ENCODE peak calls at places on chromosomes 6 and 20, in six cellular contexts. N is spleen, P is ovary, D is tibial nerve, S is endothelial cell of umbilical vein, V is breast epithelium. T is an unnamed sample. For H3K9me3, the result is how much of the 10 kb centered on the place peaks cover.

GRCh38 chr6:24054388-24054787 is 71.6 kb upstream of the NRSN1 start:
- DNase-seq in N (no peak), P (no peak), D (no peak), S (no peak), V (no peak), T (no peak)

GRCh38 chr20:19935842-19936241 is 81.3 kb upstream of the NAA20 start:
- DNase-seq in N (no peak), P (no peak), D (no peak), S (no peak), V (peak), T (no peak)

GRCh38 chr6:152595507-152595906 is 41.7 kb downstream of the SYNE1 start:
- DNase-seq in N (no peak), P (no peak), D (no peak), S (peak), V (no peak), T (no peak)

GRCh38 chr6:101830501-101831031 is 437.1 kb downstream of the GRIK2 start:
- DNase-seq in N (no peak), P (no peak), D (no peak), S (no peak), V (no peak), T (no peak)

GRCh38 chr6:117253785-117254184 is 11.6 kb upstream of the VGLL2 start:
- DNase-seq in N (no peak), P (no peak), D (no peak), S (no peak), V (no peak), T (no peak)

GRCh38 chr6:84333827-84334226 is 106.4 kb upstream of the CEP162 start:
- DNase-seq in N (no peak), P (no peak), D (no peak), S (no peak), V (no peak), T (no peak)

GRCh38 chr6:163943647-163944395 is 529.3 kb downstream of the QKI start:
- DNase-seq in N (peak), P (no peak), D (no peak), S (no peak), V (no peak), T (peak)

GRCh38 chr20:6075428-6076219 is 21.8 kb upstream of the LRRN4 start:
- DNase-seq in N (no peak), P (peak), D (no peak), S (no peak), V (no peak), T (no peak)

GRCh38 chr6:154408906-154409500 is 52.4 kb upstream of the IPCEF1 start:
- DNase-seq in N (no peak), P (no peak), D (no peak), S (peak), V (no peak), T (no peak)

GRCh38 chr6:39037082-39037487 is 11.5 kb upstream of the GLP1R start:
- DNase-seq in N (no peak), P (no peak), D (no peak), S (no peak), V (no peak), T (no peak)

GRCh38 chr6:157272866-157273755 is 50.2 kb downstream of the TMEM242 start:
- DNase-seq in N (peak), P (no peak), D (peak), S (no peak), V (no peak), T (peak)

GRCh38 chr6:134078166-134078565 is 25.7 kb upstream of the SLC2A12 start:
- DNase-seq in N (no peak), P (no peak), D (no peak), S (no peak), V (no peak), T (no peak)

GRCh38 chr20:39070484-39071231 is 108.5 kb downstream of the DHX35 start:
- DNase-seq in N (no peak), P (no peak), D (no peak), S (peak), V (no peak), T (no peak)

GRCh38 chr20:21396921-21397340 is 395 bp downstream of the NKX2-4 start:
- DNase-seq in N (no peak), P (peak), D (no peak), S (no peak), V (no peak), T (no peak)

GRCh38 chr6:2915150-2915549 is 12.0 kb upstream of the SERPINB9 start:
- DNase-seq in N (no peak), P (no peak), D (no peak), S (no peak), V (no peak), T (no peak)

GRCh38 chr6:1313364-1313754 is 1.5 kb downstream of the FOXQ1 start:
- DNase-seq in N (no peak), P (no peak), D (no peak), S (no peak), V (no peak), T (no peak)

GRCh38 chr20:46251211-46251673 is 57.1 kb downstream of the CDH22 start:
- DNase-seq in N (no peak), P (no peak), D (no peak), S (no peak), V (no peak), T (no peak)

GRCh38 chr20:53580376-53581111 is 13.1 kb downstream of the ZNF217 start:
- DNase-seq in N (no peak), P (no peak), D (no peak), S (no peak), V (peak), T (no peak)

GRCh38 chr6:108588586-108588985 is 27.9 kb downstream of the FOXO3 start:
- DNase-seq in N (no peak), P (no peak), D (no peak), S (peak), V (no peak), T (no peak)

GRCh38 chr6:123901441-123901840 is 97.8 kb downstream of the NKAIN2 start:
- DNase-seq in N (no peak), P (no peak), D (no peak), S (peak), V (no peak), T (no peak)

GRCh38 chr6:31864818-31865204 is 2.2 kb upstream of the NEU1 start:
- DNase-seq in N (no peak), P (no peak), D (no peak), S (no peak), V (no peak), T (no peak)

GRCh38 chr6:12608016-12608860 is 108.3 kb upstream of the PHACTR1 start:
- DNase-seq in N (no peak), P (no peak), D (no peak), S (peak), V (no peak), T (no peak)

GRCh38 chr6:147195987-147196386 is 8.2 kb upstream of the STXBP5 start:
- DNase-seq in N (no peak), P (no peak), D (no peak), S (no peak), V (no peak), T (no peak)

GRCh38 chr6:53461041-53461656 is 83.8 kb downstream of the GCLC start:
- DNase-seq in N (no peak), P (no peak), D (no peak), S (no peak), V (no peak), T (no peak)

GRCh38 chr6:141484726-141485125 is 648.0 kb upstream of the GJE1 start:
- DNase-seq in N (no peak), P (no peak), D (no peak), S (no peak), V (no peak), T (no peak)

GRCh38 chr6:139250296-139251274 is 41.2 kb downstream of the TXLNB start:
- DNase-seq in N (peak), P (peak), D (peak), S (peak), V (no peak), T (no peak)

GRCh38 chr6:144931172-144932035 is 646.3 kb downstream of the UTRN start:
- DNase-seq in N (no peak), P (no peak), D (peak), S (peak), V (no peak), T (no peak)

GRCh38 chr6:17845598-17845997 is 138.9 kb upstream of the NUP153 start:
- DNase-seq in N (no peak), P (no peak), D (no peak), S (no peak), V (no peak), T (no peak)

GRCh38 chr6:124901105-124901504 is 61.1 kb upstream of the RNF217 start:
- DNase-seq in N (no peak), P (no peak), D (no peak), S (no peak), V (no peak), T (no peak)

GRCh38 chr6:73460044-73460443 is 1.5 kb upstream of the MTO1 start:
- DNase-seq in N (no peak), P (no peak), D (no peak), S (no peak), V (no peak), T (no peak)

GRCh38 chr6:73739097-73739496 is 43.1 kb downstream of the CD109 start:
- DNase-seq in N (no peak), P (no peak), D (no peak), S (peak), V (no peak), T (no peak)

GRCh38 chr6:52503853-52504777 is 72.7 kb downstream of the TRAM2 start:
- DNase-seq in N (peak), P (no peak), D (peak), S (peak), V (peak), T (no peak)

GRCh38 chr6:139164001-139164400 is 29.1 kb downstream of the HECA start:
- DNase-seq in N (no peak), P (no peak), D (no peak), S (no peak), V (no peak), T (no peak)

GRCh38 chr20:51360451-51361230 is 181.9 kb downstream of the NFATC2 start:
- DNase-seq in N (peak), P (no peak), D (no peak), S (peak), V (no peak), T (no peak)

GRCh38 chr20:32727663-32728062 is 15.6 kb downstream of the COMMD7 start:
- DNase-seq in N (no peak), P (no peak), D (no peak), S (no peak), V (no peak), T (no peak)

GRCh38 chr20:22341508-22341907 is 242.9 kb downstream of the FOXA2 start:
- DNase-seq in N (no peak), P (no peak), D (no peak), S (no peak), V (no peak), T (no peak)

GRCh38 chr6:2978923-2979322 is 7.6 kb upstream of the SERPINB6 start:
- DNase-seq in N (no peak), P (no peak), D (no peak), S (no peak), V (no peak), T (no peak)

GRCh38 chr6:169669147-169669546 is 32.7 kb downstream of the WDR27 start:
- DNase-seq in N (no peak), P (no peak), D (no peak), S (peak), V (no peak), T (no peak)

GRCh38 chr6:139153876-139154275 is 19.0 kb downstream of the HECA start:
- DNase-seq in N (no peak), P (no peak), D (no peak), S (no peak), V (no peak), T (no peak)

DNA sequence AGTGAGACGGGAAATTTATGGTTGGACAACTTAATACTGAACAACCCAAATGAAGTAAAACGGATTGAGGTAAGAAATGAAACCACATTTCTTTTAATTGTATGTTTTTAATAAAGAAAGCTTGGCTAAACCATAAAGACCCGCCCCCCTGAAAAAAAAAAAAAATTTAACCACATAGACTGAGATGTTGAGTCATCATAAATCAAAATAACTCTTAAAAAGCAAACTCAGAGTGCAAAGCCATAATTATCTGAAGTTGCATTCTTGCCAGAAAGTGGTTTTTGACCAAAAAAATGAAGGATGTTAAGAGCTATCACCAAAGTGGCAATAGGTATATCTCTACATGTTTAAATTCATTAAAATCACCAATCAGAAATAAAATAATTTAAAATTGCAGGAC is 101.8 kb upstream of the COL21A1 start:
- DNase-seq in N (no peak), P (no peak), D (no peak), S (no peak), V (no peak), T (no peak)
- H3K4me3 ChIP-seq in N (no peak), P (no peak), D (no peak), S (no peak), V (no peak), T (no peak)

GRCh38 chr6:28218312-28219248 is 6.5 kb upstream of the ZSCAN9 start:
- DNase-seq in N (peak), P (peak), D (peak), S (peak), V (peak), T (no peak)
- TF ChIP-seq POLR2A in N (no peak), P (no peak), D (no peak), S (no peak), V (no peak), T (no peak)

DNA sequence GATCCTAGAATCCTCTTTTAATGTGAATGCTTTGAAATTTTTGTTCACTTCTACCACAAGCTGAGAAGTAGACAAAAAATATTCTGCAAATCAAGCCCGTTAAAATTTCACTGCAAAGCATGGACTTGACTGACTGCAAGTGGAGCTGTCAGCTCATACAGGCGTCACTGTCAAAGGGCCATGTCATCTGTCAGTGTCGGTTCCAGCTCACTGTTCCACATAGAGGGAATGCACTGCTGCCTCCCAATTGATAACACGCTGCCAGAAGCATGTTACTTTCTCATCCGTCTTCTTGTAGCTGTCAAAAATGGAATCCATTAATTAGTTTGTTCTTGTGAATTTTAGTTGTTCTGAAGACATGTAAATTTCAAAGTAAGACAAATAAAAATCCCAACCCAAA is 50.4 kb upstream of the FBXL4 start:
- DNase-seq in N (no peak), P (no peak), D (no peak), S (no peak), V (no peak), T (no peak)
- H3K9me3 ChIP-seq in N (under half), P (under half), D (under half), S (under half), V (under half), T (under half)

GRCh38 chr20:35661908-35662307 is 2.8 kb downstream of the CPNE1 start:
- DNase-seq in N (no peak), P (no peak), D (no peak), S (peak), V (no peak), T (no peak)
- H3K4me3 ChIP-seq in N (peak), P (peak), D (no peak), S (peak), V (no peak), T (peak)

GRCh38 chr6:21523652-21524051 is 69.9 kb upstream of the SOX4 start:
- DNase-seq in N (no peak), P (no peak), D (no peak), S (no peak), V (no peak), T (no peak)

GRCh38 chr6:21527731-21528130 is 65.8 kb upstream of the SOX4 start:
- DNase-seq in N (no peak), P (no peak), D (no peak), S (no peak), V (no peak), T (no peak)

GRCh38 chr6:21522773-21523490 is 70.6 kb upstream of the SOX4 start:
- DNase-seq in N (no peak), P (no peak), D (no peak), S (no peak), V (no peak), T (no peak)

GRCh38 chr6:21529431-21529830 is 64.1 kb upstream of the SOX4 start:
- DNase-seq in N (no peak), P (no peak), D (no peak), S (no peak), V (no peak), T (no peak)

DNA sequence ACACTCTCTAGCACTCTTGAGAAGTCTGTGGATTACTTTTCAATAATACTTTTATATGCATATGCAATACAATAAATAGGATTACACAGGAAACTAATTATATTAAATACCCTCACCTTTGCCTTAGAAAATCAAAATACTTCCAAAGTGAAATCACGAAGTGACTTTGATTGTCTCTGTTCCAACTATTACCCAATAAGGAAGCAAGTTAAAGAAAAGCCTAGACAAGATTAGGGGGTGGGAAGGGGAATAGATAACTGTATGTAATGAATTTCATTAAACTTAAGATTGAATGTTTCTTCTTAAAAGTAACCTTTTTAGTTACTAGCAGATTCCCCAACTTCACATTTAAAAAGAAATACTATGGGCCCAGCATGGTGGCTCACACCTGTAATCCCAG is 66.6 kb upstream of the SOX4 start:
- DNase-seq in N (no peak), P (no peak), D (no peak), S (no peak), V (no peak), T (no peak)
- TF ChIP-seq POLR2A in N (no peak), P (no peak), D (no peak), S (no peak), V (no peak), T (no peak)

GRCh38 chr20:61986762-61987321 is 78.8 kb downstream of the TAF4 start:
- DNase-seq in N (no peak), P (peak), D (no peak), S (no peak), V (no peak), T (no peak)

GRCh38 chr20:61989741-61990140 is 75.9 kb downstream of the TAF4 start:
- DNase-seq in N (no peak), P (no peak), D (no peak), S (no peak), V (no peak), T (no peak)

GRCh38 chr20:61991476-61991875 is 74.2 kb downstream of the TAF4 start:
- DNase-seq in N (no peak), P (no peak), D (no peak), S (no peak), V (no peak), T (no peak)

GRCh38 chr20:61990484-61990883 is 75.2 kb downstream of the TAF4 start:
- DNase-seq in N (no peak), P (no peak), D (no peak), S (no peak), V (no peak), T (no peak)

GRCh38 chr20:61988665-61989064 is 77.0 kb downstream of the TAF4 start:
- DNase-seq in N (no peak), P (peak), D (no peak), S (no peak), V (no peak), T (no peak)
- H3K9me3 ChIP-seq in N (under half), P (under half), D (under half), S (under half), V (under half), T (under half)

GRCh38 chr6:7910298-7910653 is 312 bp downstream of the TXNDC5 start:
- DNase-seq in N (peak), P (no peak), D (no peak), S (no peak), V (no peak), T (no peak)
- H3K4me3 ChIP-seq in N (peak), P (peak), D (peak), S (peak), V (peak), T (peak)

GRCh38 chr20:4064118-4064962 is 49.0 kb upstream of the RNF24 start:
- DNase-seq in N (peak), P (peak), D (peak), S (peak), V (peak), T (no peak)
- TF ChIP-seq POLR2A in N (no peak), P (no peak), D (no peak), S (no peak), V (no peak), T (no peak)

T was measured in vagina.